ENCODE peak calls at places on chromosomes 3 and 15, in six cellular contexts. J is right atrium auricular region, X is GM12878, U is psoas muscle, S is neural crest cell, E is ascending aorta. P is an unnamed sample.

GRCh38 chr15:80730931-80731330 is 35.8 kb downstream of the ABHD17C start:
- DNase-seq in X (no peak), S (no peak), U (no peak), J (no peak), E (no peak), P (no peak)

GRCh38 chr15:55434989-55435825 is 26.9 kb downstream of the PIERCE2 start:
- DNase-seq in S (no peak), E (no peak), X (no peak), J (peak; percentile 52), U (no peak), P (no peak)

GRCh38 chr15:77034620-77035467 is 36.1 kb downstream of the TSPAN3 start:
- DNase-seq in U (peak; percentile 73), X (no peak), E (no peak), J (peak; percentile 55), S (peak; percentile 47), P (peak; percentile 42)

GRCh38 chr3:29475854-29476253 is 195.0 kb downstream of the RBMS3 start:
- DNase-seq in X (no peak), E (no peak), S (no peak), J (no peak), U (no peak), P (no peak)

GRCh38 chr15:100150906-100151305 is 190.9 kb downstream of the ADAMTS17 start:
- DNase-seq in U (no peak), E (no peak), X (no peak), S (no peak), J (no peak), P (no peak)

GRCh38 chr15:45393851-45394250 is 15.5 kb upstream of the GATM start:
- DNase-seq in X (no peak), U (no peak), E (no peak), S (no peak), J (no peak), P (no peak)

GRCh38 chr15:88375234-88375926 is 91.8 kb downstream of the MRPL46 start:
- DNase-seq in E (no peak), S (no peak), X (no peak), U (no peak), J (no peak), P (no peak)

GRCh38 chr3:96416549-96417255 is 397.7 kb upstream of the EPHA6 start:
- DNase-seq in S (no peak), U (no peak), J (no peak), X (no peak), E (no peak), P (no peak)

GRCh38 chr3:52124766-52125165 is 29.5 kb downstream of the POC1A start:
- DNase-seq in E (no peak), J (no peak), U (peak; percentile 28), X (no peak), S (no peak), P (no peak)

GRCh38 chr15:39666671-39667070 is 85.8 kb downstream of the THBS1 start:
- DNase-seq in S (no peak), U (no peak), E (no peak), X (no peak), J (no peak), P (no peak)

GRCh38 chr3:68088216-68088615 is 433.8 kb upstream of the SUCLG2 start:
- DNase-seq in X (no peak), J (no peak), E (no peak), U (no peak), S (no peak), P (no peak)

GRCh38 chr3:12582730-12583129 is 25.8 kb downstream of the MKRN2 start:
- DNase-seq in X (no peak), U (no peak), S (no peak), J (no peak), E (no peak), P (no peak)

GRCh38 chr3:196954832-196955231 is 12.5 kb upstream of the NCBP2 start:
- DNase-seq in S (no peak), X (no peak), J (no peak), U (no peak), E (no peak), P (no peak)

GRCh38 chr3:48406443-48407431 is 23.1 kb downstream of the PLXNB1 start:
- DNase-seq in X (no peak), U (no peak), S (no peak), E (no peak), J (no peak), P (peak; percentile 5)

GRCh38 chr15:56732881-56733130 is 503 bp downstream of the ZNF280D start:
- DNase-seq in U (no peak), E (no peak), J (peak; percentile 68), X (no peak), S (no peak), P (no peak)

GRCh38 chr3:67461667-67462142 is 192.7 kb downstream of the SUCLG2 start:
- DNase-seq in S (no peak), E (no peak), X (no peak), U (peak; percentile 49), J (no peak), P (no peak)

GRCh38 chr15:101692799-101693198 is 31.5 kb downstream of the TARS3 start:
- DNase-seq in E (no peak), J (no peak), S (no peak), X (no peak), U (no peak), P (no peak)

GRCh38 chr3:139281512-139282196 is 62.2 kb upstream of the MRPS22 start:
- DNase-seq in S (no peak), J (no peak), U (peak; percentile 48), X (no peak), E (no peak), P (no peak)

GRCh38 chr3:141959921-141960554 is 83.6 kb downstream of the ATP1B3 start:
- DNase-seq in E (no peak), S (no peak), U (no peak), X (no peak), J (peak; percentile 46), P (no peak)

GRCh38 chr3:45123841-45124269 is 22.3 kb downstream of the CDCP1 start:
- DNase-seq in J (no peak), E (no peak), U (no peak), X (no peak), S (no peak), P (no peak)

GRCh38 chr3:40309925-40310635 is 573 bp downstream of the EIF1B start:
- DNase-seq in U (peak; percentile 78), X (no peak), J (peak; percentile 65), E (no peak), S (peak; percentile 44), P (peak; percentile 62)
- TF ChIP-seq CTCF in U (no peak), X (no peak), J (no peak), E (no peak), S (no peak), P (no peak)

DNA sequence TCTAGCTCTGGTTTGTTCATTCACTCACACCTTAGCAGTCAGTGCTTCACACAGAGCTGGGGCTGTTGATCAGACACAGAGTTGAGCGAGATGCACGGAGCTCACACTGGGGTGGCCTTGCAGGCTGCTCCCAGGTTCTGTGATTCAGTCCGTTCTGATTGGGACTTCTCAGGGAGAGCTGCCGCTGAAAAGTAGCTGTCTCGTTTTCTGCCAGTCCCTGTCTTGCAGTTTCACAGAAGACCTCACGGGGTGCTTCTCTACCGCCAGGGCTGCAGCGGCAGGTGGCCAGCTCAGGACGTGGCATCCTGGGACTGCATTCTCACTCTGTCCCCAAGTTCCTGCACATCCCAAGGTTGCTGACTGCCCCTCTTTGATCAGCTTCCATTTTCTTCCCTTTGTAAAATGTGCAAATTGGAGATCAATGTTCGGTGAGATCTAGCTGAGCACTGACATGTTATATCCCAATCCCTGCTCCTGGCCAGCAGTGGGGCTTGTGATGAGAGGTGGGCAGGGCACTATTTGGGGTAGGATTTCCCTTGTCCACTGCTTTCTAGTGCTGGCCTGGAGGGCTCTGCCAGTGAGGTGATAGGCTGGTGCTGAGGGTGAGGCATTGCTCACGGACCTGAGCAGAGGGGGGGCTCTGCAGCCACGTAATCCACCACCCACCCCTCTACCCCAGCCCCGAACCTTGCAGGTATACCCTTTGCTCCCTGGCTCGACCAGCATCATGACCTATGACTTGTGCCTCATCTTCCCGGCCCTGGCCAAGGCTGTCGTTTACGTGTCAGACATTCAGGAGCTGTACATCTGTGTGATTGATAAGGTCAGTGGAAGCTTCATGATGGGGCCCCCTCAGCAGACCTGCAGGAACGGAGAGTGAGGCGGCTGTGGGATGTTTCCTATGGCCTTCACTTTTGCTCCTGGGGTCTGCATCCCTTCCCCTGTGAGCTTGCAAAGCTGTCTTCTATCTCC is 5.3 kb upstream of the TXNRD3 start:
- DNase-seq in J (no peak), S (no peak), E (no peak), X (no peak), U (no peak), P (no peak)
- TF ChIP-seq CTCF in J (peak; percentile 13), S (peak; percentile 38), E (no peak), X (no peak), U (peak; percentile 12), P (no peak)

GRCh38 chr3:168467085-168467714 is 371.5 kb upstream of the GOLIM4 start:
- DNase-seq in S (no peak), E (no peak), X (peak; percentile 21), U (no peak), J (no peak), P (no peak)
- TF ChIP-seq CTCF in S (peak; percentile 61), E (no peak), X (peak; percentile 43), U (peak; percentile 18), J (no peak), P (no peak)

GRCh38 chr3:123745184-123745855 is 138.8 kb downstream of the MYLK start:
- DNase-seq in S (no peak), E (no peak), X (no peak), U (no peak), J (no peak), P (no peak)
- TF ChIP-seq CTCF in S (peak; percentile 36), E (peak; percentile 30), X (no peak), U (no peak), J (no peak), P (no peak)

GRCh38 chr3:78742041-78742440 is 1025.8 kb downstream of the ROBO1 start:
- DNase-seq in E (no peak), U (no peak), J (no peak), X (no peak), S (no peak), P (no peak)

GRCh38 chr3:78737988-78738387 is 1029.8 kb downstream of the ROBO1 start:
- DNase-seq in U (no peak), S (no peak), E (no peak), J (no peak), X (no peak), P (no peak)

GRCh38 chr3:78745847-78746246 is 1022.0 kb downstream of the ROBO1 start:
- DNase-seq in X (no peak), U (no peak), J (no peak), E (no peak), S (no peak), P (no peak)

GRCh38 chr3:78736863-78737262 is 1030.9 kb downstream of the ROBO1 start:
- DNase-seq in J (no peak), E (no peak), U (no peak), S (no peak), X (peak; percentile 85), P (no peak)

GRCh38 chr3:78741066-78741645 is 1026.6 kb downstream of the ROBO1 start:
- DNase-seq in U (no peak), S (no peak), E (no peak), J (no peak), X (no peak), P (no peak)
- TF ChIP-seq CTCF in U (peak; percentile 55), S (peak; percentile 76), E (no peak), J (no peak), X (no peak), P (no peak)

GRCh38 chr3:126960604-126960995 is 22.3 kb upstream of the PLXNA1 start:
- DNase-seq in E (no peak), J (no peak), S (no peak), X (no peak), U (peak; percentile 83), P (no peak)
- TF ChIP-seq CTCF in E (no peak), J (no peak), S (peak; percentile 7), X (no peak), U (no peak), P (no peak)

P was measured in activated B cell treated with CpG ODN at 0.5 μM for 24 hours.